ENCODE peak calls at places on chromosomes 16 and 17, in seven cellular contexts. B is stimulated activated CD4-positive, alpha-beta T cell treated with anti-CD3 and anti-CD28 coated beads, Interleukin-1b, Interleukin-23, amount 100 ng/mL, for 1 hour; L is activated CD4-positive, CD25-positive, alpha-beta regulatory T cell; P is endothelial cell; X is activated T-cell treated with anti-CD3 and anti-CD28 coated beads for 48 hours; Q is T-helper 1 cell; N is head of caudate nucleus. T is an unnamed sample.

GRCh38 chr16:90077757-90078593 is 844 bp upstream of the PRDM7 start:
- DNase-seq in B (no peak), L (no peak), P (no peak), X (no peak), Q (no peak), N (peak), T (no peak)

GRCh38 chr17:44221072-44221861 is 1.8 kb upstream of the UBTF start:
- DNase-seq in B (peak), L (peak), P (peak), X (peak), Q (peak), N (peak), T (peak)

GRCh38 chr17:4998027-4998665 is 396 bp downstream of the KIF1C start:
- DNase-seq in B (no peak), L (no peak), P (no peak), X (no peak), Q (no peak), N (no peak), T (no peak)

GRCh38 chr17:3826191-3826590 is 19.9 kb downstream of the NCBP3 start:
- DNase-seq in B (no peak), L (no peak), P (no peak), X (no peak), Q (no peak), N (no peak), T (no peak)

GRCh38 chr17:19369107-19369778 is 6.7 kb upstream of the B9D1 start:
- DNase-seq in B (no peak), L (no peak), P (no peak), X (no peak), Q (no peak), N (no peak), T (no peak)

GRCh38 chr17:31878703-31879073 is 19.6 kb upstream of the COPRS start:
- DNase-seq in B (no peak), L (no peak), P (no peak), X (no peak), Q (no peak), N (no peak), T (no peak)

GRCh38 chr16:86087561-86088230 is 188.7 kb downstream of the IRF8 start:
- DNase-seq in B (no peak), L (no peak), P (no peak), X (no peak), Q (no peak), N (no peak), T (no peak)

GRCh38 chr17:80070375-80071115 is 30.8 kb upstream of the GAA start:
- DNase-seq in B (no peak), L (no peak), P (no peak), X (no peak), Q (no peak), N (no peak), T (no peak)

GRCh38 chr17:18093616-18094408 is 6.1 kb downstream of the DRG2 start:
- DNase-seq in B (no peak), L (no peak), P (no peak), X (peak), Q (no peak), N (peak), T (no peak)